ENCODE peak calls at places on chromosome 14, in eight cellular contexts. U is CD8-positive, alpha-beta T cell; L is adrenal gland; E is esophagus muscularis mucosa; D is ovary; W is left lung; T is PC-3; R is PC-9. I is an unnamed sample.

GRCh38 chr14:80364274-80364673 is 153.0 kb upstream of the DIO2 start:
- DNase-seq in U (no peak), L (no peak), E (no peak), D (no peak), W (no peak), T (peak; percentile 53), R (no peak), I (no peak)

GRCh38 chr14:94041551-94042346 is 15.6 kb downstream of the OTUB2 start:
- DNase-seq in U (no peak), L (no peak), E (no peak), D (no peak), W (no peak), T (no peak), R (no peak), I (no peak)

GRCh38 chr14:51394804-51395203 is 154.8 kb downstream of the TMX1 start:
- DNase-seq in U (no peak), L (no peak), E (no peak), D (no peak), W (no peak), T (peak; percentile 55), R (peak; percentile 70), I (no peak)

GRCh38 chr14:64364907-64365306 is 23.2 kb upstream of the MTHFD1 start:
- DNase-seq in U (no peak), L (no peak), E (no peak), D (no peak), W (no peak), T (peak; percentile 10), R (no peak), I (no peak)

GRCh38 chr14:55416866-55417265 is 5.2 kb upstream of the ATG14 start:
- DNase-seq in U (no peak), L (no peak), E (no peak), D (no peak), W (no peak), T (peak; percentile 82), R (no peak), I (no peak)

GRCh38 chr14:61466249-61466904 is 145.0 kb downstream of the PRKCH start:
- DNase-seq in U (no peak), L (peak; percentile 92), E (peak; percentile 89), D (peak; percentile 70), W (no peak), T (peak; percentile 91), R (peak; percentile 87), I (peak; percentile 86)

GRCh38 chr14:24331731-24332093 is 3.2 kb downstream of the ADCY4 start:
- DNase-seq in U (no peak), L (no peak), E (no peak), D (no peak), W (peak; percentile 78), T (no peak), R (no peak), I (no peak)

GRCh38 chr14:63853831-63854293 is 1.1 kb downstream of the SYNE2 start:
- DNase-seq in U (peak; percentile 25), L (peak; percentile 64), E (no peak), D (peak; percentile 58), W (peak; percentile 75), T (peak; percentile 73), R (peak; percentile 75), I (peak; percentile 76)

GRCh38 chr14:31541702-31542101 is 19.5 kb upstream of the NUBPL start:
- DNase-seq in U (no peak), L (no peak), E (no peak), D (no peak), W (no peak), T (no peak), R (no peak), I (no peak)

GRCh38 chr14:79325071-79325470 is 886.2 kb downstream of the DIO2 start:
- DNase-seq in U (no peak), L (no peak), E (no peak), D (no peak), W (no peak), T (peak; percentile 71), R (no peak), I (no peak)

GRCh38 chr14:100348779-100349708 is 25.9 kb downstream of the SLC25A47 start:
- DNase-seq in U (no peak), L (no peak), E (no peak), D (no peak), W (no peak), T (no peak), R (no peak), I (no peak)

GRCh38 chr14:64569108-64570045 is 19.6 kb downstream of the PPP1R36 start:
- DNase-seq in U (no peak), L (peak; percentile 80), E (no peak), D (peak; percentile 38), W (no peak), T (peak; percentile 63), R (peak; percentile 94), I (peak; percentile 83)

GRCh38 chr14:21095430-21096205 is 2.8 kb downstream of the ZNF219 start:
- DNase-seq in U (no peak), L (no peak), E (no peak), D (no peak), W (no peak), T (no peak), R (no peak), I (no peak)

GRCh38 chr14:21093018-21093417 is 5.4 kb downstream of the ZNF219 start:
- DNase-seq in U (no peak), L (no peak), E (no peak), D (peak; percentile 37), W (peak; percentile 76), T (no peak), R (no peak), I (no peak)

GRCh38 chr14:21091784-21092146 is 6.7 kb downstream of the ZNF219 start:
- DNase-seq in U (no peak), L (no peak), E (no peak), D (no peak), W (no peak), T (no peak), R (no peak), I (no peak)

GRCh38 chr14:21092147-21093011 is 6.1 kb downstream of the ZNF219 start:
- DNase-seq in U (peak; percentile 86), L (peak; percentile 90), E (no peak), D (peak; percentile 91), W (peak; percentile 98), T (peak; percentile 73), R (no peak), I (no peak)

GRCh38 chr14:21093769-21094681 is 4.4 kb downstream of the ZNF219 start:
- DNase-seq in U (no peak), L (no peak), E (no peak), D (peak; percentile 27), W (no peak), T (no peak), R (no peak), I (no peak)
- TF ChIP-seq CTCF in U (no peak), L (no peak), E (no peak), D (no peak), W (no peak), T (no peak), R (no peak), I (no peak)

GRCh38 chr14:58216544-58216943 is 16.6 kb downstream of the ACTR10 start:
- DNase-seq in U (no peak), L (no peak), E (no peak), D (no peak), W (no peak), T (no peak), R (no peak), I (no peak)
- H3K27ac ChIP-seq in U (no peak overlapping the region), L (no peak overlapping the region), E (no peak overlapping the region), D (no peak overlapping the region), W (no peak overlapping the region), T (no peak overlapping the region), R (peak overlapping the region; percentile 18), I (no peak overlapping the region)

GRCh38 chr14:73661872-73662271 is 17.1 kb downstream of the DNAL1 start:
- DNase-seq in U (no peak), L (no peak), E (no peak), D (no peak), W (no peak), T (no peak), R (no peak), I (no peak)

GRCh38 chr14:73665130-73665529 is 20.3 kb downstream of the DNAL1 start:
- DNase-seq in U (no peak), L (no peak), E (no peak), D (no peak), W (no peak), T (no peak), R (no peak), I (no peak)

GRCh38 chr14:73663548-73664212 is 18.9 kb downstream of the DNAL1 start:
- DNase-seq in U (no peak), L (no peak), E (no peak), D (no peak), W (no peak), T (no peak), R (peak; percentile 37), I (no peak)

GRCh38 chr14:73660511-73660910 is 15.7 kb downstream of the DNAL1 start:
- DNase-seq in U (no peak), L (no peak), E (no peak), D (no peak), W (no peak), T (no peak), R (no peak), I (no peak)

DNA sequence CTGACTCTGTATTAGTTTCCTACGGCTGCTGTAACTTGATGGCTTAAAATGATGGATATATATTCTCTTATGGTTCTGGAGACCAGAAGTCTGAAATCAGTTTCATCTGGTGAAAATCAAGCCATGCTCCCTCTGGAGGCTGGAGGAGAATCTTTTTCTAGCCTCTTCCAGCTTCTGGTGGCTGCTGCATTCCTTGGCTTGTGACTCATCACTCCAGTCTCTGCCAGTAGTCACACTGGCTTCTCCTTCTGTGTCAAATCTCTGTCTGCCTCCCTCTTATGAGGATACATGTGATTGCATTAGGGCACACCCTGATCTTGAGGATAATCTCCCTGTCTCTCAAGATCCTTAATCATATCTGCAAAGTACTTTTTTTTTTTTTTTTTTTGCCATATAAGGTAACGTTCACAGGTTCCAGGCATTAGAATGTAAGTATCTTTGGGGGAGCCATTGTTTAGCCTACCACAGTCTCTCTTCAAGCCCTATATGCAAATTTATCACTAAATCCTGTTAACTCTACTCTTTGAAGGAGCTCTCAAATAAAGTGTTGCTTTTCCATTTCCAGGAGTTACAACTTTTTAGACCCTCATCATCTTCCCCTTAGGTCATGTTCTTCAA is 17.8 kb downstream of the DNAL1 start:
- DNase-seq in U (no peak), L (peak; percentile 63), E (no peak), D (no peak), W (no peak), T (peak; percentile 95), R (peak; percentile 93), I (no peak)
- TF ChIP-seq CTCF in U (no peak), L (no peak), E (peak; percentile 32), D (no peak), W (no peak), T (peak; percentile 72), R (peak; percentile 64), I (no peak)

GRCh38 chr14:104149617-104150141 is 11.3 kb downstream of the KIF26A start:
- DNase-seq in U (no peak), L (peak; percentile 15), E (no peak), D (no peak), W (peak; percentile 75), T (no peak), R (no peak), I (no peak)

GRCh38 chr14:104149278-104149595 is 10.8 kb downstream of the KIF26A start:
- DNase-seq in U (no peak), L (no peak), E (no peak), D (no peak), W (no peak), T (no peak), R (no peak), I (no peak)

GRCh38 chr14:104151028-104151385 is 12.6 kb downstream of the KIF26A start:
- DNase-seq in U (no peak), L (no peak), E (no peak), D (no peak), W (no peak), T (no peak), R (no peak), I (no peak)

GRCh38 chr14:104151546-104152245 is 13.3 kb downstream of the KIF26A start:
- DNase-seq in U (no peak), L (no peak), E (no peak), D (no peak), W (no peak), T (no peak), R (no peak), I (no peak)

GRCh38 chr14:104150201-104151027 is 12.0 kb downstream of the KIF26A start:
- DNase-seq in U (no peak), L (peak; percentile 20), E (no peak), D (no peak), W (peak; percentile 52), T (no peak), R (no peak), I (no peak)
- H3K27ac ChIP-seq in U (no peak overlapping the region), L (no peak overlapping the region), E (peak overlapping the region; percentile 34), D (no peak overlapping the region), W (no peak overlapping the region), T (no peak overlapping the region), R (no peak overlapping the region), I (no peak overlapping the region)